ENCODE peak calls at places on chromosomes 16 and 17, in eight cellular contexts. One of them, this sample, is unnamed.

GRCh38 chr17:29566473-29567361 is at the start of gene ABHD15:
- ATAC-seq in aorta: peak; percentile 49
- ATAC-seq in Right ventricle myocardium superior: peak; percentile 59
- ATAC-seq in lower lobe of right lung: peak; percentile 81
- ATAC-seq in RWPE2: peak; percentile 53
- ATAC-seq in right cardiac atrium: peak; percentile 48
- ATAC-seq in activated naive CD8-positive, alpha-beta T cell treated with anti-CD3 and anti-CD28 coated beads, Interleukin-2, amount 10 ng/mL, durations not matched to agents 7 days and 5 days: peak; percentile 36
- ATAC-seq in B cell: peak; percentile 26
- ATAC-seq in this sample: peak; percentile 49

GRCh38 chr17:66915204-66915611 is 49.3 kb upstream of the CACNG4 start:
- ATAC-seq in aorta: no peak
- ATAC-seq in Right ventricle myocardium superior: peak; percentile 38
- ATAC-seq in lower lobe of right lung: peak; percentile 75
- ATAC-seq in RWPE2: peak; percentile 99
- ATAC-seq in right cardiac atrium: peak; percentile 20
- ATAC-seq in activated naive CD8-positive, alpha-beta T cell treated with anti-CD3 and anti-CD28 coated beads, Interleukin-2, amount 10 ng/mL, durations not matched to agents 7 days and 5 days: no peak
- ATAC-seq in B cell: no peak
- ATAC-seq in this sample: no peak

GRCh38 chr16:75279277-75279676 is 27.9 kb upstream of the BCAR1 start:
- ATAC-seq in aorta: no peak
- ATAC-seq in Right ventricle myocardium superior: peak; percentile 73
- ATAC-seq in lower lobe of right lung: peak; percentile 42
- ATAC-seq in RWPE2: peak; percentile 78
- ATAC-seq in right cardiac atrium: peak; percentile 48
- ATAC-seq in activated naive CD8-positive, alpha-beta T cell treated with anti-CD3 and anti-CD28 coated beads, Interleukin-2, amount 10 ng/mL, durations not matched to agents 7 days and 5 days: no peak
- ATAC-seq in B cell: no peak
- ATAC-seq in this sample: no peak

GRCh38 chr16:2161911-2162310 is 6.3 kb downstream of the TRAF7 start:
- ATAC-seq in aorta: no peak
- ATAC-seq in Right ventricle myocardium superior: no peak
- ATAC-seq in lower lobe of right lung: no peak
- ATAC-seq in RWPE2: no peak
- ATAC-seq in right cardiac atrium: no peak
- ATAC-seq in activated naive CD8-positive, alpha-beta T cell treated with anti-CD3 and anti-CD28 coated beads, Interleukin-2, amount 10 ng/mL, durations not matched to agents 7 days and 5 days: no peak
- ATAC-seq in B cell: no peak
- ATAC-seq in this sample: no peak

GRCh38 chr16:79415983-79416641 is 184.4 kb downstream of the MAF start:
- ATAC-seq in aorta: no peak
- ATAC-seq in Right ventricle myocardium superior: no peak
- ATAC-seq in lower lobe of right lung: no peak
- ATAC-seq in RWPE2: no peak
- ATAC-seq in right cardiac atrium: no peak
- ATAC-seq in activated naive CD8-positive, alpha-beta T cell treated with anti-CD3 and anti-CD28 coated beads, Interleukin-2, amount 10 ng/mL, durations not matched to agents 7 days and 5 days: peak; percentile 87
- ATAC-seq in B cell: no peak
- ATAC-seq in this sample: peak; percentile 19

GRCh38 chr16:83793179-83793578 is 14.6 kb upstream of the HSBP1 start:
- ATAC-seq in aorta: no peak
- ATAC-seq in Right ventricle myocardium superior: no peak
- ATAC-seq in lower lobe of right lung: no peak
- ATAC-seq in RWPE2: peak; percentile 48
- ATAC-seq in right cardiac atrium: no peak
- ATAC-seq in activated naive CD8-positive, alpha-beta T cell treated with anti-CD3 and anti-CD28 coated beads, Interleukin-2, amount 10 ng/mL, durations not matched to agents 7 days and 5 days: no peak
- ATAC-seq in B cell: no peak
- ATAC-seq in this sample: no peak

GRCh38 chr17:43998552-43998951 is 5.9 kb upstream of the NAGS start:
- ATAC-seq in aorta: no peak
- ATAC-seq in Right ventricle myocardium superior: no peak
- ATAC-seq in lower lobe of right lung: no peak
- ATAC-seq in RWPE2: no peak
- ATAC-seq in right cardiac atrium: no peak
- ATAC-seq in activated naive CD8-positive, alpha-beta T cell treated with anti-CD3 and anti-CD28 coated beads, Interleukin-2, amount 10 ng/mL, durations not matched to agents 7 days and 5 days: no peak
- ATAC-seq in B cell: no peak
- ATAC-seq in this sample: no peak

GRCh38 chr16:85584989-85585388 is 28.1 kb upstream of the GSE1 start:
- ATAC-seq in aorta: no peak
- ATAC-seq in Right ventricle myocardium superior: no peak
- ATAC-seq in lower lobe of right lung: no peak
- ATAC-seq in RWPE2: no peak
- ATAC-seq in right cardiac atrium: no peak
- ATAC-seq in activated naive CD8-positive, alpha-beta T cell treated with anti-CD3 and anti-CD28 coated beads, Interleukin-2, amount 10 ng/mL, durations not matched to agents 7 days and 5 days: no peak
- ATAC-seq in B cell: no peak
- ATAC-seq in this sample: no peak

GRCh38 chr17:4163951-4164350 is 21.0 kb downstream of the CYB5D2 start:
- ATAC-seq in aorta: no peak
- ATAC-seq in Right ventricle myocardium superior: peak; percentile 46
- ATAC-seq in lower lobe of right lung: no peak
- ATAC-seq in RWPE2: no peak
- ATAC-seq in right cardiac atrium: peak; percentile 19
- ATAC-seq in activated naive CD8-positive, alpha-beta T cell treated with anti-CD3 and anti-CD28 coated beads, Interleukin-2, amount 10 ng/mL, durations not matched to agents 7 days and 5 days: no peak
- ATAC-seq in B cell: no peak
- ATAC-seq in this sample: no peak

GRCh38 chr16:80259289-80259805 is 281.4 kb upstream of the DYNLRB2 start:
- ATAC-seq in aorta: no peak
- ATAC-seq in Right ventricle myocardium superior: no peak
- ATAC-seq in lower lobe of right lung: peak; percentile 38
- ATAC-seq in RWPE2: no peak
- ATAC-seq in right cardiac atrium: no peak
- ATAC-seq in activated naive CD8-positive, alpha-beta T cell treated with anti-CD3 and anti-CD28 coated beads, Interleukin-2, amount 10 ng/mL, durations not matched to agents 7 days and 5 days: no peak
- ATAC-seq in B cell: no peak
- ATAC-seq in this sample: no peak

This sample was measured in activated T-helper 17 cell treated with anti-CD3 and anti-CD28 coated beads, Interleukin-2, amount 50 U/mL, for 72 hours.